ENCODE peak calls at places on chromosomes 13 and 19, in four cellular contexts. G is effector memory CD4-positive, alpha-beta T cell; T is IMR-90; C is esophagus squamous epithelium. U is an unnamed sample. For H3K36me3, the result is how much of the 10 kb centered on the place peaks cover.

GRCh38 chr13:28031220-28031903 is 42.9 kb upstream of the URAD start:
- DNase-seq in T (no peak), C (no peak), G (no peak), U (peak)

GRCh38 chr13:48731957-48732569 is 78.3 kb downstream of the CYSLTR2 start:
- DNase-seq in C (no peak), G (peak), T (no peak), U (peak)

GRCh38 chr19:53055117-53055516 is 10.6 kb downstream of the ERVV-2 start:
- DNase-seq in C (no peak), T (peak), G (no peak), U (no peak)

GRCh38 chr13:105170438-105170837 is 1365.0 kb downstream of the EFNB2 start:
- DNase-seq in G (no peak), T (no peak), C (no peak), U (no peak)

GRCh38 chr19:35033067-35034004 is 3.1 kb downstream of the SCN1B start:
- DNase-seq in T (no peak), G (no peak), C (no peak), U (no peak)

GRCh38 chr19:23321953-23322549 is 71.9 kb upstream of the ZNF724 start:
- DNase-seq in T (no peak), G (no peak), C (no peak), U (no peak)

GRCh38 chr19:39126593-39127187 is 1.1 kb downstream of the PAK4 start:
- DNase-seq in G (no peak), T (no peak), C (no peak), U (peak)

GRCh38 chr13:46665630-46666482 is 112.9 kb downstream of the LRCH1 start:
- DNase-seq in G (no peak), T (no peak), C (no peak), U (no peak)

GRCh38 chr19:51161266-51161665 is 19.2 kb downstream of the SIGLEC7 start:
- DNase-seq in C (no peak), G (no peak), T (no peak), U (no peak)

GRCh38 chr13:84481958-84482357 is 599.7 kb upstream of the SLITRK1 start:
- DNase-seq in G (no peak), C (no peak), T (peak), U (no peak)

GRCh38 chr13:106357198-106357597 is 178.3 kb downstream of the EFNB2 start:
- DNase-seq in C (no peak), T (peak), G (no peak), U (no peak)

GRCh38 chr19:48186541-48186991 is 16.1 kb downstream of the ZSWIM9 start:
- DNase-seq in T (no peak), C (no peak), G (no peak), U (no peak)

DNA sequence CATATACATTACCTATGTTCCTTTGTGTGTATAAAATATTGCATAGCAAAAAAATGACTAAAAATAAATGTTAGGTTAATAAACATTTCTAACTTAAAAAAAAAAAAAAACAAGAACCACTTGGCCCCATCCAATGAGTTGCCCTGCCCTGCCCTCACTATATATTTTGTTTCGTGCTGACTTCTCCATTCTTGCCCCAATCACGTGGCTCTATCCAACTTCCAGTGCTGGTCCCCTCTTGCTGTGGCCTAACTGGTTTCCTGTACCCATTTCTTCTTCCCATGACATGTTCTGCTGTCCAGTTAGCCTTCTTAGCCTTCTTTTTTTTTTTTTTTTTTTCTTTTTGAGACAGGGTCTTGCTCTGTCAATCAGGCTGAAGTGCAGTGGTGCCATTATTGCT is 151.6 kb downstream of the FOXO1 start:
- DNase-seq in C (no peak), G (no peak), T (no peak), U (no peak)
- H3K36me3 ChIP-seq in C (under half), G (under half), T (under half), U (under half)

DNA sequence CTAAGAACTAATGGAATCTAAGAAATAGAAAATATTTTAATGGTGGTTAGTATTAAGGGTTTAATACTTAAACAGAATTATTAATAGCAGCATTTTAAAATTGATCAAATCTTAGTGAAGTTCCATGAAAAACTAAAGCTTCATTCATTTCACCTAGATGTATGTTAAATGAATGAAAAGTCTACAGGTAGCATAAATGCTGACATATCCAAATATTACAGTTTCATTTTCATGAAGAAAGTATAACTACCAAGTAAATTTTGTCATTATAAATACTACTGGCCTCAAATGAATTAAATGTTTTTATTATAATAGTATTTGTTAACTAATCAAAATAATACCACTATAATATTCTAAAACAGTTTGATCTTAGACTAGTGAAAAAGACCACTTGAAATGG is 403.3 kb downstream of the LIG4 start:
- DNase-seq in G (no peak), C (no peak), T (no peak), U (no peak)
- H3K36me3 ChIP-seq in G (under half), C (under half), T (under half), U (under half)

GRCh38 chr19:1418494-1418775 is 11.0 kb downstream of the DAZAP1 start:
- DNase-seq in C (no peak), T (no peak), G (no peak), U (no peak)
- H3K36me3 ChIP-seq in C (under half), T (half or more), G (half or more), U (under half)

DNA sequence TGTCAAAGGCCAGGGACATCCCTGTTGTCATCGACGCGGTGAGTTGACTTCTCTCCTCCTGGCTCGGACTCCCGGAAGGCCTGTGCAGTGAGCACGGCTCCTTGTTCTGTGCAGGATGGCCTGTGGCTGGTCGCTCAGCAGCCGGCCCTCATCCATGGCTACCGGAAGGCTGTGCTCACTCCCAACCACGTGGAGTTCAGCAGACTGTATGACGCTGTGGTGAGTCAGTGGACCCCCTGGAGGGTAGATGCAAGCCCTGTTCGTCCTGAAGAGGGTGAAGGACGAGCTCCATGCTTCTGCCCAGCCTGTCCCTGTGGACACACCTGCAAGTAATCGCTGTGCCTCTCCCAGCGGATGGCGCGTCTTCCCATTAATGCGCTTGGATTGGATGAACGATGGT is 19.2 kb downstream of the NAXD start:
- DNase-seq in T (peak), C (no peak), G (no peak), U (no peak)
- H3K36me3 ChIP-seq in T (half or more), C (under half), G (half or more), U (under half)

GRCh38 chr19:14167594-14168138 is 31.3 kb upstream of the ASF1B start:
- DNase-seq in G (no peak), T (no peak), C (no peak), U (no peak)

GRCh38 chr19:14167013-14167593 is 30.7 kb upstream of the ASF1B start:
- DNase-seq in T (no peak), C (no peak), G (no peak), U (no peak)

GRCh38 chr19:14166448-14166847 is 30.1 kb upstream of the ASF1B start:
- DNase-seq in G (no peak), C (no peak), T (no peak), U (no peak)

GRCh38 chr19:14164724-14165493 is 28.5 kb upstream of the ASF1B start:
- DNase-seq in G (no peak), C (no peak), T (no peak), U (no peak)

GRCh38 chr19:14165986-14166385 is 29.6 kb upstream of the ASF1B start:
- DNase-seq in C (no peak), T (no peak), G (no peak), U (no peak)
- H3K36me3 ChIP-seq in C (under half), T (under half), G (under half), U (under half)

DNA sequence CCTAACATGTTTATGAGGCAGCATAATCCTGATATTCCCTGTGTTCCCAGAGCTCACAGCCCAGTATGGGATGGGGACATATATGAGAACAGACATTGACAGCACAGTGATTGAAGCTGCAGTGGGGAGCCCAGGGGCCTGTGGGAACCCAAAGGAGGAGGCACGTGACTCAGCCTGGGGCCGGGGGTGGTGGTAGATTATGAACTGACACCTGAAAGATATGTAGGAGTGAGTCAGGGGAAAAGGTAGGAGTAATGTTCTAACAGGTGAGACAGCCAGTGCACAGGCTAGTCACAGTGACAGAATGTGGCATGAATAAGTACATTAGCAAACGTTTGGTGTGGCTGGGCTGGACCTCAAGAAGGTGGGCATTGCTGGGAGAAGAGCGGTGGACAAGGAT is 29.0 kb downstream of the CKM start:
- DNase-seq in T (no peak), G (no peak), C (no peak), U (no peak)
- H3K36me3 ChIP-seq in T (under half), G (under half), C (under half), U (under half)

GRCh38 chr19:44856438-44857083 is 10.5 kb downstream of the NECTIN2 start:
- DNase-seq in T (no peak), C (no peak), G (no peak), U (no peak)
- H3K36me3 ChIP-seq in T (under half), C (under half), G (under half), U (under half)

DNA sequence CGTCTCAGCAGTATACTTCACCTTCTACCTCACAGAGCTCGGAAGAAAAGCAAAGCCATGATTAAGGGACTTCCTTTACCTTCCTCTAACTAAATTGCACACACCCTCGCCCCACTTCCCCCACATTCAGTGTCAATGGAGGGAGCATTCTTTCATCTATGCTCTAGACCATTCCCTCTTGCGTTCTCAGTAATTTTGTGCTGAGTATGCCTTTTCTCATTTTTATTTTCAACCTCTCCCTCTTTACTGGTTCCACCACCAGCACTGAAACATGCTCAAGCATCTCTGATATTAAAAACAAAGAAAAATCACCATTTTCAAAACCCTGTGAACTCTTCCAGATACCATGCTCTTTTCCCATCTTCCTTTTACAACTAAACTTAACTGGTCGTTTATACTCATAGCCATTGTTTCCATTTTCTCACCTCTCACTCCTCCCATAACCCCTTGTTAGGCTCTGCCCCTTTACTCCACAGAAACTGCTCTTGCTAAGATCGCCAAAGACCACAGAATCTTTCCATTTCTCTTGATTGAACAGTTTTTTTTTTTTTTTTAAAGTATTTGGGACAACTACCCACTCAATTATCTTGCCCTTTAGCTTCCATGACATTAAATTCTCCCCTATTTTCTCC is 32.4 kb downstream of the SERPINE3 start:
- DNase-seq in T (no peak), C (no peak), G (no peak), U (no peak)
- H3K36me3 ChIP-seq in T (under half), C (under half), G (half or more), U (under half)